ENCODE peak calls at places on chromosomes 13 and 19, in seven cellular contexts. E is lower lobe of right lung, K is psoas muscle, Q is uterus, P is cardiac muscle cell, O is astrocyte of the cerebellum, F is Calu3. N is an unnamed sample.

GRCh38 chr13:114119196-114119595 is 13.2 kb downstream of the RASA3 start:
- DNase-seq in O (peak; percentile 83), Q (peak; percentile 52), P (peak; percentile 92), K (peak; percentile 58), E (peak; percentile 51), F (no peak), N (no peak)

GRCh38 chr13:103283451-103283820 is 217.2 kb upstream of the SLC10A2 start:
- DNase-seq in P (no peak), Q (no peak), E (no peak), O (no peak), F (no peak), K (no peak), N (no peak)

GRCh38 chr19:2214253-2214652 is 21.9 kb downstream of the PLEKHJ1 start:
- DNase-seq in K (no peak), E (no peak), Q (no peak), F (no peak), P (no peak), O (no peak), N (no peak)

GRCh38 chr13:40432018-40432978 is 234.1 kb downstream of the FOXO1 start:
- DNase-seq in K (no peak), Q (no peak), F (no peak), O (no peak), P (no peak), E (no peak), N (no peak)

GRCh38 chr13:94599877-94600276 is 1.8 kb upstream of the GPR180 start:
- DNase-seq in E (no peak), K (no peak), P (no peak), O (no peak), Q (no peak), F (no peak), N (no peak)

GRCh38 chr19:33219261-33219812 is 6.3 kb downstream of the SLC7A10 start:
- DNase-seq in Q (no peak), O (peak; percentile 57), E (no peak), K (no peak), F (peak; percentile 83), P (peak; percentile 83), N (no peak)

GRCh38 chr13:69654392-69654791 is 453.2 kb upstream of the ATXN8OS start:
- DNase-seq in K (no peak), E (no peak), P (no peak), O (no peak), F (no peak), Q (no peak), N (no peak)

GRCh38 chr13:113647351-113648217 is 10.4 kb downstream of the ATP4B start:
- DNase-seq in F (peak; percentile 51), E (peak; percentile 95), Q (peak; percentile 69), O (no peak), P (peak; percentile 45), K (peak; percentile 91), N (peak; percentile 88)

GRCh38 chr13:94233401-94233800 is 246.1 kb downstream of the DCT start:
- DNase-seq in Q (peak; percentile 24), E (no peak), K (no peak), F (no peak), P (peak; percentile 95), O (peak; percentile 75), N (no peak)

GRCh38 chr13:79530270-79530669 is 49.3 kb downstream of the NDFIP2 start:
- DNase-seq in F (no peak), Q (no peak), E (no peak), K (no peak), P (no peak), O (no peak), N (no peak)

GRCh38 chr13:27057817-27058216 is 113.8 kb downstream of the USP12 start:
- DNase-seq in E (no peak), O (no peak), P (no peak), F (no peak), K (no peak), Q (no peak), N (no peak)